ENCODE peak calls at places on chromosomes 13 and 19, in nine cellular contexts. J, T, Z, U, O, M, Q, R and S are unnamed samples.

GRCh38 chr19:34351382-34351802 is 13.6 kb upstream of the GPI start:
- DNase-seq in J (no peak), Q (no peak), R (no peak), M (no peak), Z (peak; percentile 63), T (no peak), O (no peak), U (no peak), S (no peak)

GRCh38 chr19:34580055-34580336 is 97.0 kb downstream of the SCGB2B2 start:
- DNase-seq in O (no peak), Z (no peak), T (no peak), Q (no peak), M (no peak), U (no peak), J (no peak), R (no peak), S (no peak)

GRCh38 chr19:51798958-51799310 is 4.0 kb downstream of the FPR3 start:
- DNase-seq in U (no peak), T (peak; percentile 45), Z (no peak), Q (peak; percentile 4), M (peak; percentile 78), R (no peak), O (no peak), J (no peak), S (no peak)

GRCh38 chr19:33677745-33678426 is 56.1 kb downstream of the CHST8 start:
- DNase-seq in J (no peak), M (peak; percentile 34), Z (no peak), U (no peak), R (no peak), O (no peak), Q (no peak), T (no peak), S (no peak)

GRCh38 chr13:111853766-111854165 is 213.2 kb upstream of the SOX1 start:
- DNase-seq in Z (no peak), J (no peak), O (no peak), R (no peak), M (no peak), U (no peak), Q (peak; percentile 11), T (no peak), S (no peak)

GRCh38 chr13:46575321-46575721 is 22.4 kb downstream of the LRCH1 start:
- DNase-seq in T (no peak), M (no peak), J (no peak), U (no peak), Q (no peak), R (peak; percentile 70), O (no peak), Z (no peak), S (peak; percentile 34)

GRCh38 chr19:7729211-7729610 is 2.7 kb downstream of the CLEC4G start:
- DNase-seq in O (no peak), Q (no peak), U (no peak), M (no peak), T (no peak), R (no peak), Z (no peak), J (no peak), S (peak; percentile 46)

GRCh38 chr13:20566424-20566916 is 487 bp upstream of the IFT88 start:
- DNase-seq in R (no peak), Z (peak; percentile 15), U (peak; percentile 25), M (no peak), O (peak; percentile 30), J (no peak), T (no peak), Q (no peak), S (no peak)

DNA sequence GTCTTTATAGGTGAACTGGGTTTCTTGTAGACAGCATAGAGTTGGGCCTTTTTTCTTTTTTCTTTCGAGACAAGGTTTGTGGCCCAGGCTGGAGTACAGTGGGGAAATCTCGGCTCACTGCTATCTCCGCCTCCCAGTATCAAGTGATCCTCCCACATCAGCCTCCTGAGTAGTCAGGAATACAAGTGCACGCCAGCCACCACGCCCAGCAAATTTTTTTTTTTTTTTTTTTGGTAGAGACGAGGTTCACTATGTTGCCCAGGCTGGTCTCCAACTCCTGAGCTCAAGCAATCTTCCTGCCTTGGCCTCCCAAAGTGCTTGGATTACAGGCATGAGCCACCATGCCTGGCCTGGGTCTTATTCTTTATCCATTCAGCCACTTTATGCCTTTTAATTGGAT is 5.1 kb upstream of the CALM3 start:
- DNase-seq in O (no peak), Q (no peak), Z (no peak), T (no peak), M (no peak), J (no peak), U (no peak), R (no peak), S (no peak)
- TF ChIP-seq CTCF in O (no peak), Q (no peak), Z (no peak), T (no peak), M (no peak), J (no peak), U (no peak), R (no peak), S (no peak)

GRCh38 chr13:79226250-79226649 is 179.8 kb downstream of the RBM26 start:
- DNase-seq in Q (no peak), O (no peak), J (no peak), U (no peak), T (no peak), Z (no peak), M (no peak), R (no peak), S (no peak)

GRCh38 chr13:79228972-79229371 is 177.1 kb downstream of the RBM26 start:
- DNase-seq in U (no peak), Q (no peak), R (no peak), M (no peak), Z (peak; percentile 11), O (no peak), T (no peak), J (no peak), S (no peak)

GRCh38 chr13:79227418-79227817 is 178.6 kb downstream of the RBM26 start:
- DNase-seq in R (no peak), U (no peak), T (no peak), Z (no peak), J (no peak), O (no peak), Q (no peak), M (no peak), S (peak; percentile 27)

GRCh38 chr13:79225487-79226232 is 180.4 kb downstream of the RBM26 start:
- DNase-seq in U (no peak), M (no peak), J (no peak), R (no peak), Z (no peak), O (no peak), Q (no peak), T (no peak), S (no peak)

DNA sequence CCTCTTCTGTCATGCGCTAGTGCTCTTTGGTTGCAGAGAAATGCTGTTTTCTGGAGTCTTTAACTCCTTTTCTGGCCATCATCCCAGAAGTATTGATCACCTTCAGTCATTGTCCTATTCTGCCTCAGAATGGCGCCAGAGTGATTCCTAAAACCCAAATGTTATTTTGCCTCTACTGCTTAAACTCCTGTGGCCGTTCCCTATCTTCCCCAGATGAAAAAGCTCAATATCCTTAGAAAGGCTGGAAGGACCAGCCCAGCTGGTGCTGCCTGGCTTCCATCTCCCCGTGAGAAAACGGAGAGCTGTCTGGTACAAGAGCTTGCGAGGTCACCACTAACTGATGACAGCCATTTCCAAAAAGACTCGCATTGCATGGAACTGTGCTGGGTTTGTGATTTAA is 179.1 kb downstream of the RBM26 start:
- DNase-seq in Z (no peak), T (no peak), J (no peak), U (no peak), M (no peak), Q (no peak), R (no peak), O (no peak), S (no peak)
- TF ChIP-seq CTCF in Z (no peak), T (no peak), J (no peak), U (no peak), M (no peak), Q (no peak), R (no peak), O (no peak), S (no peak)

GRCh38 chr13:42819712-42820111 is 38.3 kb downstream of the FAM216B start:
- DNase-seq in Q (no peak), R (peak; percentile 47), U (no peak), Z (no peak), J (no peak), O (no peak), T (no peak), M (no peak), S (no peak)

GRCh38 chr13:42815686-42816085 is 34.3 kb downstream of the FAM216B start:
- DNase-seq in M (no peak), Z (no peak), J (no peak), U (no peak), T (no peak), Q (no peak), O (no peak), R (peak; percentile 53), S (no peak)

GRCh38 chr13:42814868-42815267 is 33.5 kb downstream of the FAM216B start:
- DNase-seq in O (no peak), J (no peak), Q (no peak), R (peak; percentile 78), T (no peak), M (no peak), Z (no peak), U (no peak), S (no peak)

GRCh38 chr13:42820450-42820849 is 39.1 kb downstream of the FAM216B start:
- DNase-seq in Q (no peak), M (no peak), R (peak; percentile 57), Z (no peak), O (no peak), T (no peak), U (no peak), J (no peak), S (no peak)

GRCh38 chr13:42816538-42816937 is 35.2 kb downstream of the FAM216B start:
- DNase-seq in M (no peak), T (no peak), Q (no peak), Z (no peak), R (no peak), J (no peak), U (no peak), O (no peak), S (no peak)
- TF ChIP-seq CTCF in M (no peak), T (no peak), Q (no peak), Z (no peak), R (no peak), J (peak; percentile 47), U (no peak), O (no peak), S (no peak)

GRCh38 chr19:17469371-17470203 is 737 bp upstream of the SLC27A1 start:
- DNase-seq in U (peak; percentile 93), O (peak; percentile 97), R (peak; percentile 98), T (peak; percentile 95), Z (peak; percentile 91), Q (peak; percentile 99), J (peak; percentile 92), M (peak; percentile 99), S (peak; percentile 88)

GRCh38 chr19:17471410-17472125 is 1.2 kb downstream of the SLC27A1 start:
- DNase-seq in J (no peak), O (no peak), M (no peak), R (no peak), U (no peak), Q (no peak), T (no peak), Z (no peak), S (no peak)

GRCh38 chr19:17470204-17470841 is at the start of gene SLC27A1:
- DNase-seq in Q (peak; percentile 100), Z (peak; percentile 97), M (peak; percentile 99), T (peak; percentile 99), R (peak; percentile 100), J (peak; percentile 97), O (peak; percentile 99), U (peak; percentile 95), S (peak; percentile 93)

GRCh38 chr19:17475541-17476115 is 5.3 kb downstream of the SLC27A1 start:
- DNase-seq in J (no peak), U (no peak), T (peak; percentile 65), M (no peak), R (peak; percentile 72), Z (peak; percentile 90), Q (peak; percentile 52), O (no peak), S (no peak)

DNA sequence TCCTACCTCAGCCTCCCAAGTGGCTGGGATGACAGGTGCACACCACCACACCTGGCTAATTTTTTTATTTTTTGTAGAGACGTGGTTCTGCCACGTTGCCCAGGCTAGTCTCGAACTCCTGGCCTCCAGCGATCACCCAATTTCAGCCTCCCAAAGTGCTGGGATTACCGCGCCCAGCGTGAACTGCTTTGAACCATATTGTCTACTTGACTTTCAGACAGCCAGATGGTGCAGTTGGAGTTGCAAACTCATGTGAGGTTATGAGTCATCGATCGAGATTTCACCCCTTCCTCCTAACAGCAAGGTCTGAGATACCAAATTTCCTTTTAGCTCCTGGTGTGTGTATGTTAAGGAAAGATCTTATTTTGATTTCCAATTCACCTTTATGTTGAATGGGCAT is 2.7 kb downstream of the SLC27A1 start:
- DNase-seq in T (no peak), R (peak; percentile 82), M (no peak), U (no peak), Q (no peak), Z (peak; percentile 54), J (no peak), O (no peak), S (no peak)
- TF ChIP-seq CTCF in T (no peak), R (no peak), M (no peak), U (no peak), Q (no peak), Z (no peak), J (no peak), O (no peak), S (no peak)